ENCODE peak calls at places on chromosomes 6 and 20, in five cellular contexts. S, G, I, N and W are unnamed samples. For H3K9me3, the result is how much of the 10 kb centered on the place peaks cover.

GRCh38 chr6:12529364-12530019 is 187.1 kb upstream of the PHACTR1 start:
- DNase-seq in S (no peak), I (no peak), G (no peak), N (no peak), W (no peak)

GRCh38 chr6:137277971-137278602 is 58.9 kb upstream of the IFNGR1 start:
- DNase-seq in I (no peak), N (no peak), G (no peak), S (peak), W (no peak)

GRCh38 chr6:69729870-69730449 is 66.8 kb downstream of the LMBRD1 start:
- DNase-seq in N (no peak), I (no peak), S (no peak), G (no peak), W (no peak)

GRCh38 chr6:46042355-46042999 is 26.8 kb upstream of the CLIC5 start:
- DNase-seq in G (no peak), I (peak), N (peak), S (peak), W (no peak)

GRCh38 chr6:45419574-45420082 is 41.9 kb upstream of the SUPT3H start:
- DNase-seq in G (peak), S (peak), I (peak), N (peak), W (peak)

GRCh38 chr6:154511735-154512097 is 1.2 kb upstream of the CNKSR3 start:
- DNase-seq in G (no peak), S (no peak), N (no peak), I (no peak), W (no peak)

GRCh38 chr6:136284909-136285308 is 4.7 kb downstream of the BCLAF1 start:
- DNase-seq in G (no peak), I (no peak), S (no peak), N (peak), W (no peak)

GRCh38 chr6:1487239-1487638 is 97.9 kb downstream of the FOXF2 start:
- DNase-seq in G (no peak), S (no peak), I (no peak), N (no peak), W (no peak)

GRCh38 chr20:10448270-10449156 is 13.4 kb downstream of the SLX4IP start:
- DNase-seq in I (no peak), N (no peak), G (no peak), S (no peak), W (no peak)

GRCh38 chr6:86822747-86823146 is 114.6 kb upstream of the HTR1E start:
- DNase-seq in S (no peak), I (no peak), N (no peak), G (no peak), W (no peak)

GRCh38 chr6:56022678-56023077 is 147.3 kb upstream of the BMP5 start:
- DNase-seq in G (no peak), I (no peak), N (no peak), S (no peak), W (no peak)

GRCh38 chr6:31945507-31946369 is at the start of gene CFB:
- DNase-seq in S (peak), N (no peak), G (peak), I (peak), W (no peak)

DNA sequence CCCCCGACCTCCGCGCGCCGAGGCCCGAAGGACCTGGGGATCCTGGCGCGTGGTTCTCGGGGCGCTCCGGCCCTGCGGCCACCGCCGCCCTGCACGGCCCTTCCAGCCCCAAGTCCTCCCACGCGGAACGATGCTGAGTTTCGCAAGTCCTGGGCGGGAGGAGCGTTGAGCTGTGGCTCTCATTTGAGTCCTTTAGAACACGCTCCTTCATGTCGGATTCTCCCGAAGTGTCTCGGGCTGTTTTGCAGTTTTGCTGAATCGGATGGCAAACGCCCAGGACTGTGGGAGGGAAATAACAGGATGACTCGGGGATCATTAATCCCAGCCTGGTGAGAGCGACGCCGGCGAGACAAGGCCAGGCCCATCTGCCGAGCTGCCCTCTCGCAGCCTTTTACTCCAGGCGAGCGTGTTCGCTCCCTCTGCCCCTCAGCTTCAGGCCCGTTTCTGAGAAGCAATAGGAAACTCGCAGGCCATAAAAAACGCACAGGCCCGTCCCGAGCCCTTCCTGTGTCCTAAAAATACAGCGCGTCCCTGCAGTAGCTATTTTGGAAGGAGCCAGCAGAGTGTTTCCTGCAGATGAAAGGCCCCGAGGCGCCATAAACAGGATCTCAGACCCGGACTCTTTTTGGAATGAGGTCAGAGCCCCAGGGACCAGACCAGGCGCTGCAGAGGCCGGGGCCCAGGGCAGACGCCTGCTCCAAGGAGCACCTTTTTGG is 153.5 kb downstream of the DLL1 start:
- DNase-seq in I (peak), G (peak), N (no peak), S (no peak), W (peak)
- H3K9me3 ChIP-seq in I (under half), G (under half), N (under half), S (under half), W (under half)

DNA sequence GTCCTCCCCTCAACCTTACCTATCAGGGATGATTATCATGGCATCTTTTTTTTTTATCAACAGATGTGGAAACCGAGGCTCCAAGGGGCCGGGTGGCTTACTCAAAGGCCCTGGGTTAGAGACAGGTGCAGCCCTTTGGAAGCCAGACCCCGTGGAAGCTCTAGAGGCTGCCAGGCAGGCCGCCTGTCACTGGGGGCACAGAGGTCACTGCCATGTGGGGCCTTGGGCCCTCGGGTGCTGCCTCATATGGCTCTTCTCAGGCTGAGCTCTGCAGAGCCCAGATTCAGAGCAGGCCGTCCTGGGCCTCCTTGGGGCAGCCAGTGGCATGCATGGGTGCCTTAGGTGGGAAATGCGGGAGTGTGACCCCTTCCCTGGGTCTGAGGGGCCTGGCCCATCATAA is 136.3 kb downstream of the PHACTR3 start:
- DNase-seq in N (no peak), I (no peak), S (no peak), G (no peak), W (no peak)
- H3K9me3 ChIP-seq in N (under half), I (under half), S (under half), G (under half), W (under half)

GRCh38 chr6:168014406-168014959 is 17.0 kb downstream of the KIF25 start:
- DNase-seq in N (no peak), S (no peak), I (no peak), G (no peak), W (no peak)

GRCh38 chr6:168009331-168009730 is 11.9 kb downstream of the KIF25 start:
- DNase-seq in I (no peak), S (no peak), G (no peak), N (no peak), W (no peak)

GRCh38 chr6:168012431-168013249 is 15.2 kb downstream of the KIF25 start:
- DNase-seq in I (no peak), S (no peak), G (no peak), N (no peak), W (no peak)

GRCh38 chr6:168013250-168013915 is 15.9 kb downstream of the KIF25 start:
- DNase-seq in N (no peak), I (no peak), S (no peak), G (no peak), W (no peak)

GRCh38 chr6:168011291-168011690 is 13.8 kb downstream of the KIF25 start:
- DNase-seq in G (no peak), I (no peak), N (no peak), S (no peak), W (no peak)
- H3K9me3 ChIP-seq in G (under half), I (under half), N (under half), S (under half), W (under half)

GRCh38 chr20:6623989-6624388 is 143.5 kb upstream of the BMP2 start:
- DNase-seq in G (no peak), N (no peak), I (no peak), S (peak), W (no peak)
- H3K9me3 ChIP-seq in G (under half), N (under half), I (under half), S (under half), W (under half)

DNA sequence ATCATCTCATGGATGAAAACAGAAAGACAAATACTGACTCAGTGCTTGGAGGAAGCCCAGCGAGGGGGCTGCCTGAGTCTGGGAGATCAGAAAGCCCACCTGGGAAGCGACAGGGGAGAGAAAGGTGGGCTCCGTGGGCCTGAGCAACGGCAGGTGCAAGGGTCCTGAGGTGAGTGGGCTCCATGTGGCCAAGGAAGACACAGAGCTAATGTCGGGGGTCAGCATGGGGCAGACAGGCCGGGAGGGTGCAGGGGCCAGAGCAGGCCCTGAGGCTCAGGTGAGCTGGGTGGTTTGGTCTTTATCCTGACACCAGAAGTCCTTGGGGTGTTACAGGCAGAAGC is 18.8 kb downstream of the APCDD1L start:
- DNase-seq in G (no peak), S (no peak), I (no peak), N (no peak), W (no peak)
- H3K9me3 ChIP-seq in G (under half), S (under half), I (under half), N (under half), W (under half)

DNA sequence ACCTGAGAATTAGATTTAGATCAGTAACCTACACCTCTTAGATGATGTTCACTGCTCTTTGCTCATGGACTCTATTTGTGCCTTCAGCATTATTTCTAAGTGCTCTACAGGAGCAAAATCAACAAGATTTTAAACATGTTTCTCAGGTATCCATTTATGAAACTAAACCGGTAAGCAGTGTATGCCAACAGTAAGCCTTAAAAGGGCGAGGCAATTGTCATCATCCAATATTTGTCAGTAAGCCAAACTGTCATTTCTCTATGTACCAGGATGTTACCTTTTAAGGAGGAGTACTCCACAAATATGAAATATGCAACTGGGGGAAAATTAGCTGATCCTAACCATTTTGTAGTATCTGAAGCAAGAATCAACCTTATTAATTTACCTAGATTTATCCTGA is 69.6 kb upstream of the ZNF184 start:
- DNase-seq in G (no peak), S (no peak), N (no peak), I (no peak), W (no peak)
- H3K9me3 ChIP-seq in G (under half), S (under half), N (under half), I (under half), W (under half)

DNA sequence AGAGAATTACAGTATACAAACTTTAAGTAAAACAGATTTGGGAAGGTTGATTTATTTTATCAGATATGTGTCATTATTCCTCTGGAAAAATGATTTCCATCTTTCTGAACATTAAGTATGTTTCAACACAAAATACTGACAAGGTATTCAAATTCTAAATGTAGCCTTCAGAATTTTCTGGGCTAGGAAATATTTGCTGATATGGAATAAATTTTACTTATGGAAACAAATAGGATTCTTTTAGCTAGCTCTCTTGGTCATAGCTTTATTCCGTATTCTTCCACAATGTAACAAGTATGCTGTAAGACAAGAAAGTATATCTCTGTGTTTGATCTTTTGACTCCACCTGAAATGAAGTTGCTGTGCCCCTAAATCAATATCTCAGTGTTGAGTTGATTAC is 1125.2 kb upstream of the CITED2 start:
- DNase-seq in N (no peak), G (no peak), S (no peak), I (no peak), W (no peak)
- H3K9me3 ChIP-seq in N (under half), G (under half), S (under half), I (under half), W (under half)